ENCODE peak calls at places on chromosomes 7 and 10, in five cellular contexts. Q, I, B, O and G are unnamed samples.

GRCh38 chr10:4051011-4051407 is 266.0 kb upstream of the KLF6 start:
- DNase-seq in Q (peak), I (peak), B (peak), O (no peak), G (peak)

GRCh38 chr10:49596493-49596809 is 13.7 kb upstream of the SLC18A3 start:
- DNase-seq in Q (no peak), I (no peak), B (no peak), O (no peak), G (no peak)

GRCh38 chr7:116524609-116525297 is at the start of gene CAV1:
- DNase-seq in Q (peak), I (peak), B (no peak), O (peak), G (peak)

GRCh38 chr10:88032566-88032965 is 169.1 kb downstream of the PTEN start:
- DNase-seq in Q (no peak), I (peak), B (no peak), O (no peak), G (peak)

GRCh38 chr7:12595148-12595547 is 24.6 kb downstream of the SCIN start:
- DNase-seq in Q (no peak), I (no peak), B (no peak), O (no peak), G (no peak)

GRCh38 chr7:148921806-148922205 is 37.7 kb upstream of the EZH2 start:
- DNase-seq in Q (no peak), I (no peak), B (no peak), O (no peak), G (no peak)

GRCh38 chr10:3784510-3785250 is at the start of gene KLF6:
- DNase-seq in Q (no peak), I (peak), B (no peak), O (peak), G (no peak)

GRCh38 chr10:119518936-119519335 is 23.6 kb downstream of the RGS10 start:
- DNase-seq in Q (no peak), I (no peak), B (no peak), O (no peak), G (no peak)

GRCh38 chr10:77773631-77774426 is 136.2 kb upstream of the KCNMA1 start:
- DNase-seq in Q (no peak), I (no peak), B (no peak), O (no peak), G (no peak)

DNA sequence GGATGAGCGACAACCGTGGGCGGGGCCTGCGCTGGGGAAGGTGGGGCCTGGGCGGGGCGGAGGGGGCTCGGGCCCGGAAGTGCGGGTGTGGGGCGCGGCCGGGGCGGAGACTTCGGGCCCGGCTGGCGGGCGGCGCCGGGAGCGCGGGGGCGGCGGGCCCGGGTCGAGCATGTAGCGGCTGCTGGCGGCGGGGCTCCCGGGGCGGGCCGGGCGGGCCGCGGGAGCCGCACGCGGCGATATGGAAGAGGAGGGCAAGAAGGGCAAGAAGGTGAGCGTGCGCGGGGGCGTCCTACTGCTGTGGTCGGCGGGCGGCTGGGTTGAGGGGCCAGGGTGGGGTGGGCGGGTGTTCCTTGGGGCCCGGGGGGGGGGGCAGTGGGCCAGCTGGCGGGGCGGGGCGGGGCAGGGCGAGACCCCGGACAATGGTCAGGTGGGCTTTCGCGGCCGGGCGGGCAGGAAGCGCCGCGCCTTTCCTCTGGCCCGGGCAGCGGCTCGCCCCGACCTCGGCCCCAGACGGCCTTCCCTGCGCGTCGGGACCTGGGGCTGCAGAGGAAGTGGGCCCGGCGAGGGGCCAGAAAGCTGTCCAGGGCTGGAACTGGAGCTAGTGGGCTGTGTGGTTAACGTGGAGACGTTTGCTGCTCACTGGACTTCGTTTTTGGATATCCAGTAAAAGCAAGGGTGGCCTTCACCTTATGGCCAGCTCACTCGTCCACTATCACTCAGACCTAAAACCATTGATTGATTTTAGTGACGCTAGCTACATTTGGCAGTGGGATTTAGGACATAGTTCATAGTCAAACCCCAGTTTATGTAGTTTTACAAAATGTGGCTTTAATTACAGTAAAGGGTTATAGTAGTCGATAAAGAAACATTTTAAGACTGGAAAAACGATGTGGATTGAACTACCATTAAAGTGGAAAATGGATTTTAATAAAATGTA is at the start of gene CCM2:
- DNase-seq in Q (peak), I (peak), B (no peak), O (no peak), G (peak)
- TF ChIP-seq POLR2A in Q (peak), I (peak), B (peak), O (no peak), G (peak)

DNA sequence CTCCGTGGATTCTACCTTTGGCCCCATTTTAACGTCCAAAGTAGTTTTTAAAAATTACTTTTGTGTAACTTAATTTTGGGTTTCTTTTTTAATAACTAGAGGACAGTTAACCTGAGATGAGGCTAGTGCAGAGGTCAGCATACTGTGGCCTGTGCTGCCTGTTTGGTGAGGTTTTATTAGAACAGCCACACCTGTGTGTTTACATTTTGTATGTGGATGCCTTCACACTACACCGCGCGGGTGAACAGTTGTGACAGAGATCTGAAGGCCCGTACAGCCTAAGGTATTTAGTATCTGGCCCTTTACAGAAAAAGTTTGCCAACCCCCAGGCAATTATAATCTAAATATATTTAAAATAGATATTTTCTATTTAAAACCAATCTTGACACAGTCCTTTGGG is 46.9 kb downstream of the STK17A start:
- DNase-seq in Q (no peak), I (no peak), B (no peak), O (no peak), G (no peak)
- TF ChIP-seq POLR2A in Q (no peak), I (no peak), B (no peak), O (no peak), G (no peak)

GRCh38 chr10:43135656-43136055 is 2.6 kb upstream of the CSGALNACT2 start:
- DNase-seq in Q (no peak), I (no peak), B (no peak), O (no peak), G (no peak)
- TF ChIP-seq POLR2A in Q (no peak), I (no peak), B (no peak), O (no peak), G (no peak)

GRCh38 chr10:91605968-91606367 is 26.9 kb downstream of the PPP1R3C start:
- DNase-seq in Q (no peak), I (no peak), B (no peak), O (no peak), G (no peak)

GRCh38 chr10:91604936-91605534 is 27.8 kb downstream of the PPP1R3C start:
- DNase-seq in Q (no peak), I (peak), B (no peak), O (no peak), G (no peak)

GRCh38 chr10:91610444-91610843 is 22.4 kb downstream of the PPP1R3C start:
- DNase-seq in Q (no peak), I (peak), B (no peak), O (no peak), G (no peak)

GRCh38 chr10:91610919-91611318 is 22.0 kb downstream of the PPP1R3C start:
- DNase-seq in Q (no peak), I (no peak), B (no peak), O (no peak), G (no peak)

DNA sequence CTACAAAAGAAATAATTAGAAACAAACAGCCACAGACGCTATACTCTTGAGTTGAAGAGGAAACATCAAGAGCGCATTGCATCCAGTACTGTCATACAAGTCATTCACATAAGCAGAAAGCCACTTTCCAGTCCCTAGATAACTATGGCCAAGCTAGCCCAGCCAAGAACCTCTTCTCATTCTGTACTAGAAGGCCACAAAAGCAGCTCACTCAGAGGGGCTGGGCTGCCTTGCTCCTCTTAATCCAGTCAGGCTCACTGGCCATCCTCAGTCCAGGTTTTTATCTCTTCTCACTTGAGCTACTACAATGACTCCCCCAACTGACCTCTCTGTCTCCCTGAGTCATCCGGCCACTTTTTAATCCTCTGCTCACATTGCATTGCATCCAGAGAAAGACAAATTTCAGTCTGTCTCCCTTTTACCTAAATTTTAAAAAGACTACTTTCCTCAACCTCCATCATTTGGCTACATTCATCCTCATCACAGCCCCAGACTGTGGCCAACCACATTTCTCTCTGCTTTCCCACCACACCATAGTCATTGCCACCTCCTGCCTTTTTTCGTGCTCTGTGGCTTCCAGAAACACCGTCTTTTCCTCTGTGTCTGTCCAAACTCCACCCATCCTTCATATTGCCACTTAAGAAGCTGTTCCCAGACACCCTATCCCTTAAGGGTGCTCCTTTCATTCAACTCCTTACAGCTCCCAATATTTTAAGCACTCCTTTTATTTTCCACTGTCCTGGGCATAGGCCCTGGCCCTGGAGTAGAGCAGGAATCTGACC is 25.0 kb downstream of the PPP1R3C start:
- DNase-seq in Q (peak), I (no peak), B (no peak), O (no peak), G (no peak)
- TF ChIP-seq POLR2A in Q (no peak), I (no peak), B (no peak), O (no peak), G (no peak)

GRCh38 chr10:112290054-112290373 is 6.8 kb downstream of the TECTB start:
- DNase-seq in Q (no peak), I (no peak), B (no peak), O (no peak), G (no peak)

GRCh38 chr10:112286837-112287818 is 3.9 kb downstream of the TECTB start:
- DNase-seq in Q (no peak), I (no peak), B (no peak), O (no peak), G (no peak)

GRCh38 chr10:112287844-112288243 is 4.6 kb downstream of the TECTB start:
- DNase-seq in Q (no peak), I (no peak), B (no peak), O (no peak), G (no peak)

GRCh38 chr10:112289373-112290053 is 6.3 kb downstream of the TECTB start:
- DNase-seq in Q (no peak), I (no peak), B (no peak), O (no peak), G (no peak)

DNA sequence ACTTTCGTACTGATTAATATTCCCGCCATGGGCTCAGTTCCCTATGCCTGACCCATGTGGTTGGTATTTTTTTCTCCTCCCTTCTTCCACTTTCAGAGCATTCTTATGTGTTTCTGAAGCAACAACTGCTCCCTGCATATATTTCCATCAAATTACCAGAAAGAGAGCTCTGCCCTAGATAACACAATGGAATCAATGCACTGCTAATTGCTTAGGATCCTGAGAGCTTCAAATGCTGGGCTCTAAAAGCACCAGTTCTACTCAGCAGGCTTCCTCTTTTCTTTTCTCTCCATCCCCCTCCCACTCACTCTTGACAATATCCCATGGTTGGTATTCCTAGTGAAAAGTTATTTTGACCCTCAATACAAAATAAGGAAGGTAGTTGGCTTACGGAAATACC is 5.3 kb downstream of the TECTB start:
- DNase-seq in Q (no peak), I (no peak), B (no peak), O (no peak), G (no peak)
- TF ChIP-seq POLR2A in Q (no peak), I (no peak), B (no peak), O (no peak), G (no peak)